ENCODE peak calls at places on chromosomes 11 and 22, in six cellular contexts. A, U, E, R, N and S are unnamed samples.

GRCh38 chr11:70500076-70500847 is 101.9 kb downstream of the CTTN start:
- DNase-seq in A (no peak), U (no peak), E (no peak), R (no peak), N (no peak), S (no peak)

GRCh38 chr11:112265659-112266409 is 5.2 kb upstream of the PLET1 start:
- DNase-seq in A (no peak), U (no peak), E (no peak), R (no peak), N (peak; percentile 80), S (no peak)

GRCh38 chr11:79062814-79063762 is 377.7 kb downstream of the TENM4 start:
- DNase-seq in A (peak; percentile 80), U (peak; percentile 11), E (no peak), R (no peak), N (peak; percentile 73), S (no peak)

GRCh38 chr11:74842967-74843366 is 94.3 kb downstream of the RNF169 start:
- DNase-seq in A (peak; percentile 49), U (no peak), E (no peak), R (no peak), N (no peak), S (no peak)

GRCh38 chr11:26623076-26623666 is 51.1 kb upstream of the MUC15 start:
- DNase-seq in A (no peak), U (no peak), E (no peak), R (no peak), N (no peak), S (no peak)

GRCh38 chr11:74714904-74715303 is 16.3 kb downstream of the CHRDL2 start:
- DNase-seq in A (no peak), U (no peak), E (no peak), R (no peak), N (no peak), S (no peak)

GRCh38 chr22:49269371-49269770 is 558.3 kb downstream of the BRD1 start:
- DNase-seq in A (peak; percentile 12), U (no peak), E (no peak), R (no peak), N (no peak), S (no peak)

GRCh38 chr22:49362393-49362792 is 465.3 kb downstream of the BRD1 start:
- DNase-seq in A (no peak), U (no peak), E (peak; percentile 3), R (no peak), N (peak; percentile 4), S (no peak)

GRCh38 chr11:69558519-69558941 is 77.1 kb downstream of the LINC01488 start:
- DNase-seq in A (no peak), U (no peak), E (no peak), R (peak; percentile 8), N (no peak), S (no peak)

GRCh38 chr11:2536440-2536989 is 91.7 kb downstream of the KCNQ1 start:
- DNase-seq in A (no peak), U (no peak), E (no peak), R (peak; percentile 67), N (no peak), S (no peak)

GRCh38 chr11:65487467-65488272 is 11.2 kb upstream of the MALAT1 start:
- DNase-seq in A (peak; percentile 100), U (peak; percentile 93), E (peak; percentile 98), R (peak; percentile 100), N (peak; percentile 90), S (peak; percentile 99)
- TF ChIP-seq CTCF in A (peak; percentile 49), U (no peak), E (no peak), R (no peak), N (no peak), S (no peak)

DNA sequence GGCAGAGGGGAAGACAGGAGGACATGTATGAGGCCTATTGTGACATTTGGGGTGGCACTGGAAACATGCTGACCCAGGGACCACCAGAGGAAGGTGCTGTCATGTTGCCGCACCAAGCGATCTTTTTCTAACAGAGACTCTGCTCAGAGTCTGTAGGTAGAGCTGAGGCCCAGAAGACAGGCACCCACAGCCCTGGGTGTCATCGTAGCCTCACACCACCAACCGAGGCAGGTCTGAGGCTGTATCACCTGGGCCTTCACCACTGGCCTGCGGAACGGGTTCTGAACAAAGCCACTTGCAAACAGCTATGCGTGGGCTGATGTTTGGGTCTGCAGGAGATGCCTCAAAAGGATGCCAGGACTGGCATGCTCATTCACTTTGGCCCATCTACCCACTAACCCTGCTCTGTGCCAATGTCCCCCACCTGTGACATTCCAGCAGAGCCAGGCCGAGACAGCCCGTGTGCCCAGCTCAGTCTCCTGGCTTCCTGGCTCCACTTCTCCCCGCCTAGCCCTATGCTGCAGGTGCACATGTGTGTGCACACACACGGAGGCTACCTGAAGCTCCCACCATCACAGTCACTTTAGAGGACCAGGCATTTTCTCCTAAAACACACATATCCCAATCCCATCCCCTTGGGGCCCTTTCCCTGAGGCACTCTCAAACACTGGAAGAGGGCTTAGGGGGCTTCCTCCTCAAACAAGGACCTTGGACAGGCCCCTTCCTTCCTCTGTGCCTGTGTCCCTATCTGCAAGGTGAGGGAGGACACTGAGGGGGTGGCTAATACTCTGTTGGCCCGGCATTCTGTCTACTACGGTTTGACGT is 3.6 kb downstream of the TRIM29 start:
- DNase-seq in A (no peak), U (no peak), E (peak; percentile 9), R (peak; percentile 69), N (peak; percentile 5), S (peak; percentile 8)
- TF ChIP-seq POLR2AphosphoS5 in A (no peak), U (no peak), E (no peak), R (no peak), N (no peak), S (no peak)

GRCh38 chr11:87399341-87399740 is 361.6 kb downstream of the TMEM135 start:
- DNase-seq in A (no peak), U (no peak), E (no peak), R (no peak), N (no peak), S (no peak)
- TF ChIP-seq CTCF in A (no peak), U (no peak), E (no peak), R (no peak), N (no peak), S (no peak)

GRCh38 chr11:63769719-63770443 is 1.3 kb upstream of the ZFTA start:
- DNase-seq in A (peak; percentile 58), U (no peak), E (no peak), R (no peak), N (no peak), S (no peak)

GRCh38 chr11:63767415-63768231 is 952 bp downstream of the ZFTA start:
- DNase-seq in A (peak; percentile 99), U (peak; percentile 73), E (no peak), R (no peak), N (peak; percentile 85), S (no peak)

GRCh38 chr11:63766501-63767270 is 1.9 kb downstream of the ZFTA start:
- DNase-seq in A (no peak), U (no peak), E (no peak), R (no peak), N (peak; percentile 54), S (no peak)

GRCh38 chr11:63769044-63769718 is 606 bp upstream of the ZFTA start:
- DNase-seq in A (peak; percentile 55), U (peak; percentile 64), E (no peak), R (no peak), N (peak; percentile 83), S (no peak)

DNA sequence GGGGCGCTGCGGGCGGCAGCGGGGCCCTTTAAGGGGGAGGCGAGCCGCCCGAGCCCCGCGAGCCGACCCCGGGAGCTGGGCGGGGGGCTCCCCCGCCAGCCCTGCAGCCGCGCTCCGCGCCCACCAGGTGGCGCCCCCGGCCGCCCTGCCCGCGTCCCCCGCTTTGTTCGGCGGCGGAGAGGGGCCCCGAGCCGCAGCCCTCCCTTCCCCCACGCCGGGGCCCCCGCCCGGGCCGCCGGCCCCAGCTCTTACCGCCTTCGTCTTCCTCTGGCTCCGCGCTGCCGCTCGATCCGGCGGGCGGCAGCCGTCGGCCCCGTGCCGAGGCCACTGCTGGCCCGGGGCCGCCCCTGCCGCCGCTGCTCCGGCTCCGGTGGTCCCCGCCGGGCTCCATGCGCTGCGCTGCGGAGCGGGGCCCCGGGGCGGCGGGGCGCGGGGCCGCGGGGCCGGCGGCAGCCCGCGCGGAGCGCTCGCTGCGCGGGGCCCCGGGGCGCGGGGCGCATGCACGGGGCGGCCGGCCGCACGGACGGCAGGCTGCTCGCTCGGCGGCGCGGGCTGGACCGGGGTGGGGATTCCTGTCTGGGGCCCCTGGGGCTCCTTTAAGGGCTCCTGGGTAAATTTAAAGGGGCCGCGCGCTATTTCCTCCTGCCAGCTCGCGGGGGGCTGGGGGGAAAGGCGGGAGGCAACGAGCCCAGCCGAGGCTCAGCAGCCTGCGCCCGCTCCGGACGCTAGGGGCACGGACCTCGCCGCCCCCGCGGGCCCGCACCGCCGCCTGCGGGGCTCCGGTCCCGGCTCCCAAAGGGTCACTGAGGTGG is at the start of gene ZFTA:
- DNase-seq in A (peak; percentile 94), U (peak; percentile 72), E (peak; percentile 61), R (no peak), N (peak; percentile 98), S (peak; percentile 39)
- TF ChIP-seq POLR2AphosphoS5 in A (no peak), U (no peak), E (no peak), R (no peak), N (no peak), S (no peak)